ENCODE peak calls at places on chromosomes 11 and 22, in eight cellular contexts. G is sigmoid colon, L is stomach, Q is suprapubic skin, X is A549, W is HepG2, F is K562, Y is transverse colon. K is an unnamed sample. For H3K4me1, the result is how much of the 10 kb centered on the place peaks cover.

GRCh38 chr11:118353084-118353710 is 6.2 kb upstream of the UBE4A start:
- DNase-seq in G (no peak), L (no peak), Q (no peak), X (no peak), W (no peak), F (no peak), Y (no peak), K (no peak)

GRCh38 chr11:77449060-77449521 is 24.8 kb downstream of the PAK1 start:
- DNase-seq in G (no peak), L (no peak), Q (no peak), X (no peak), W (no peak), F (no peak), Y (no peak), K (no peak)

GRCh38 chr22:17896552-17896951 is 122.3 kb upstream of the BID start:
- DNase-seq in G (peak), L (peak), Q (no peak), X (peak), W (no peak), F (no peak), Y (no peak), K (no peak)

GRCh38 chr11:17157773-17158172 is 50.0 kb downstream of the PIK3C2A start:
- DNase-seq in G (no peak), L (no peak), Q (no peak), X (no peak), W (no peak), F (no peak), Y (no peak), K (no peak)

GRCh38 chr22:32202539-32203180 is 2.2 kb downstream of the RFPL2 start:
- DNase-seq in G (no peak), L (peak), Q (no peak), X (peak), W (peak), F (peak), Y (peak), K (no peak)

GRCh38 chr11:28048812-28049211 is 59.1 kb downstream of the KIF18A start:
- DNase-seq in G (no peak), L (no peak), Q (no peak), X (no peak), W (no peak), F (no peak), Y (no peak), K (no peak)

GRCh38 chr22:19873960-19874306 is 19.3 kb upstream of the GNB1L start:
- DNase-seq in G (no peak), L (no peak), Q (peak), X (no peak), W (no peak), F (no peak), Y (no peak), K (peak)

GRCh38 chr11:8265681-8266241 is 2.1 kb upstream of the LMO1 start:
- DNase-seq in G (peak), L (no peak), Q (peak), X (peak), W (no peak), F (no peak), Y (no peak), K (no peak)

GRCh38 chr22:31272522-31273446 is 19.5 kb downstream of the PIK3IP1 start:
- DNase-seq in G (peak), L (peak), Q (no peak), X (peak), W (peak), F (peak), Y (peak), K (no peak)

GRCh38 chr22:22825213-22825593 is 62.4 kb upstream of the IGLL5 start:
- DNase-seq in G (no peak), L (no peak), Q (no peak), X (no peak), W (no peak), F (no peak), Y (no peak), K (no peak)

GRCh38 chr22:32348031-32348611 is 9.5 kb upstream of the RFPL3 start:
- DNase-seq in G (no peak), L (no peak), Q (no peak), X (no peak), W (no peak), F (no peak), Y (no peak), K (no peak)

GRCh38 chr11:58641326-58641725 is 18.9 kb downstream of the CNTF start:
- DNase-seq in G (no peak), L (no peak), Q (no peak), X (no peak), W (no peak), F (no peak), Y (no peak), K (no peak)

GRCh38 chr11:65487467-65488272 is 11.2 kb upstream of the MALAT1 start:
- DNase-seq in G (peak), L (peak), Q (peak), X (peak), W (peak), F (peak), Y (peak), K (peak)

GRCh38 chr11:34343153-34343552 is 14.7 kb downstream of the ABTB2 start:
- DNase-seq in G (no peak), L (no peak), Q (no peak), X (no peak), W (no peak), F (no peak), Y (no peak), K (no peak)

GRCh38 chr11:2459016-2459725 is 14.4 kb downstream of the KCNQ1 start:
- DNase-seq in G (no peak), L (no peak), Q (peak), X (no peak), W (no peak), F (no peak), Y (no peak), K (no peak)

GRCh38 chr22:36223504-36223903 is 15.8 kb downstream of the APOL2 start:
- DNase-seq in G (no peak), L (no peak), Q (no peak), X (no peak), W (no peak), F (no peak), Y (no peak), K (no peak)

GRCh38 chr22:20777420-20778177 is 3.7 kb downstream of the SERPIND1 start:
- DNase-seq in G (no peak), L (no peak), Q (no peak), X (peak), W (peak), F (peak), Y (peak), K (no peak)

GRCh38 chr11:118417801-118418200 is 16.4 kb downstream of the ATP5MG start:
- DNase-seq in G (no peak), L (no peak), Q (no peak), X (no peak), W (no peak), F (no peak), Y (no peak), K (no peak)

GRCh38 chr11:65766535-65766934 is 14.2 kb downstream of the AP5B1 start:
- DNase-seq in G (no peak), L (no peak), Q (no peak), X (no peak), W (no peak), F (no peak), Y (no peak), K (no peak)

GRCh38 chr11:73288873-73289707 is 17.0 kb downstream of the P2RY6 start:
- DNase-seq in G (peak), L (peak), Q (no peak), X (peak), W (peak), F (peak), Y (peak), K (peak)

GRCh38 chr11:116459644-116460043 is 313.1 kb downstream of the BUD13 start:
- DNase-seq in G (no peak), L (no peak), Q (no peak), X (no peak), W (no peak), F (no peak), Y (no peak), K (no peak)

GRCh38 chr11:34165786-34166557 is 60.5 kb downstream of the NAT10 start:
- DNase-seq in G (no peak), L (no peak), Q (no peak), X (no peak), W (no peak), F (peak), Y (no peak), K (no peak)

GRCh38 chr11:108370990-108371389 is 96.3 kb downstream of the C11orf65 start:
- DNase-seq in G (no peak), L (no peak), Q (no peak), X (no peak), W (no peak), F (no peak), Y (no peak), K (no peak)

GRCh38 chr11:79055866-79056632 is 384.8 kb downstream of the TENM4 start:
- DNase-seq in G (no peak), L (no peak), Q (no peak), X (no peak), W (no peak), F (no peak), Y (no peak), K (peak)

GRCh38 chr11:74729397-74729796 is 1.8 kb downstream of the CHRDL2 start:
- DNase-seq in G (peak), L (no peak), Q (no peak), X (no peak), W (no peak), F (no peak), Y (no peak), K (no peak)

GRCh38 chr11:19259487-19260345 is 19.0 kb upstream of the E2F8 start:
- DNase-seq in G (no peak), L (peak), Q (no peak), X (peak), W (no peak), F (peak), Y (peak), K (peak)

GRCh38 chr11:16070573-16070972 is 285.8 kb downstream of the SOX6 start:
- DNase-seq in G (no peak), L (no peak), Q (no peak), X (no peak), W (no peak), F (no peak), Y (no peak), K (no peak)

GRCh38 chr11:33690290-33691050 is 10.2 kb downstream of the C11orf91 start:
- DNase-seq in G (peak), L (peak), Q (no peak), X (peak), W (peak), F (no peak), Y (no peak), K (peak)

GRCh38 chr11:27934830-27935145 is 173.2 kb downstream of the KIF18A start:
- DNase-seq in G (no peak), L (no peak), Q (no peak), X (peak), W (no peak), F (no peak), Y (no peak), K (no peak)

GRCh38 chr22:22887621-22888503 is at the start of gene IGLL5:
- DNase-seq in G (no peak), L (no peak), Q (peak), X (no peak), W (no peak), F (peak), Y (peak), K (no peak)

GRCh38 chr11:70205049-70205725 is 2.1 kb downstream of the FADD start:
- DNase-seq in G (no peak), L (no peak), Q (no peak), X (no peak), W (no peak), F (no peak), Y (no peak), K (no peak)

GRCh38 chr11:44727114-44727372 is 281 bp downstream of the TSPAN18 start:
- DNase-seq in G (no peak), L (no peak), Q (no peak), X (no peak), W (no peak), F (no peak), Y (no peak), K (no peak)

DNA sequence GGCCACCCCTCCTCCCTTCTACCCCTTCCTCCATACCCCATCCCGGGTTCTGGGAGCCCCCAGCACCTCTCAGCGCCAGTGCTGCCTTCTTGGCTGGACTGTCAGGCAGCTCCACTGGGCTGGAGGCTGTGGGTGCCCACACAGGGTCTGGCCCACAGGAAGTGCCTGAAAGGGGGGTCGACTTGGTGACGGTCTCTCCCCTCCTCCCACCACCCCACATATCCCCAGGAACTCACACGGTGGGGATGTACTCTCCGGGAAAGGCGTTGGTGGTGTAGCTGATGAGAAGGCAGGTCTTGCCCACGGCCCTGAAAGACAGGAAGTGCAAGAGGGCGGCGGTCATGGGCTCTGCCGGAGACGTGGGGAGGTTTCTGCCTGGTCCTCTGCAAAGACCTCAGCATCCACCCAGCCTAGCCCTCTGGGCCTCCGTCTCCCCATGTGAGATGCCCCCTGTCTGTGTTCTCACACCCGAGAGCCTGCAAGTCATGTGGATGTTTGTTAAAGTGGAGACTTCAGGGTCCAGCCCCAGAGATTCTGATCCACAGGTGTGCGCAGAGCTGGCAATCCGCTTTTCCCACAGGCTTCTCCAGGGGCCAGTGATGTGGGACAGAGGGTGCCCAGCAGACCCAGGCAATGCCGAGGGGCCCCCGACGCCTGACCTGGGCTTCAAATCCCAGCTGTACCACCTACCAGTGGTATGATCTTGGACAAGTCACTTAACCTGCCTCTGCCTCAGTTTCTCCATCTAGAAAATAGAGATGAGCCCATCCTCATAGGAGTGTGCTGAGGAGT is 2.5 kb downstream of the RAC2 start:
- DNase-seq in G (no peak), L (peak), Q (no peak), X (no peak), W (no peak), F (no peak), Y (peak), K (no peak)
- TF ChIP-seq EP300 in G (no peak), L (no peak), Q (no peak), X (no peak), W (no peak), F (no peak), Y (no peak), K (no peak)

GRCh38 chr11:469684-470667 is 19.9 kb downstream of the PTDSS2 start:
- DNase-seq in G (peak), L (peak), Q (peak), X (peak), W (peak), F (no peak), Y (peak), K (peak)
- H3K4me3 ChIP-seq in G (peak), L (peak), Q (peak), X (peak), W (peak), F (no peak), Y (no peak), K (peak)

GRCh38 chr11:61830318-61831105 is 2.4 kb downstream of the FADS2 start:
- DNase-seq in G (no peak), L (no peak), Q (no peak), X (no peak), W (no peak), F (no peak), Y (no peak), K (no peak)
- H3K4me1 ChIP-seq in G (under half), L (under half), Q (half or more), X (half or more), W (under half), F (under half), Y (under half), K (under half)

GRCh38 chr22:24338701-24339451 is 68.2 kb downstream of the SPECC1L start:
- DNase-seq in G (no peak), L (no peak), Q (no peak), X (no peak), W (no peak), F (no peak), Y (no peak), K (no peak)
- TF ChIP-seq EP300 in G (no peak), L (no peak), Q (no peak), X (no peak), W (no peak), F (no peak), Y (no peak), K (no peak)

DNA sequence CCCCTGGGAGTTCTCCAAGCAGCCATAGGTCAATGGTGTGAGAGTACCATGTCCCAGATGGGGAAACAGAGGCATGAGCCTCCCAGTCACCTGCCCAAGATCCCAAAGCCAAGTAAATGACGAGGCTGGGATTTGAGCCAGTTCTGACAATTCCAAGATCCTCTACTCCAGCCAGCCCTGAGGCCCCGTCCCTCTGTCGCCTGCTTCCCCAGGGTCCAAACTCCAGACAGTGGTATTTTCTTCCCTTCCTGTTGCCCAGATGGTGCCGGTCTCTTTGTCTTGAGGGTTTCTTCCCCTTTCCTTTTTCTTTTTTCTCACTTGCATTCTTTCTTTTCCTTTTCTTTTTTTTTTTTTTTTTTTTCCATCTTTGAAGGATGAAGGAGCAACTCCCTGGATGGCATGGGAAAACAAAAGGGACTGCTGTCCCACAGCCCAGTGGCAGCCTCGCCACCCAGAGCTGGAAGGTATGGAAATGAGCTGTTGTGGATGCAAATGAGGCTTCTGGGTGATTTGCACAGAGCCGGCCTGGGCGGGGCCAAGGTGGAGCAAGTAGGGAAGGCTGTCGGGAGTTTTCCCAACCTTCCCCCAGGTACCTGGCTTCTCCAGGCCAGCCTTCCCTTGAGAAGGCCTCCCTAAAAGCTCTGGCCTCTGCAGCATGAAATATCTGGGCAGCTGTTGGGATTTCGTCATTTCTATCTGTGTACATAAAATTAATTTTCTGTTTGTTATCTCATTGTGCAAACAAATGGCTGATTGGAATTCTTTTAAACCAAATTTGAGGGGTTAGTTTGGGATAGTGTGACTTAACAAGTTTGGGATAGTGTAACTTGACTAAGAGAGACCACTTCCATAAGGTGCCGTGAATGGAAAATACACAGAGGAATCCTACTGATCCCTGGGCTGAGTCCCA is 146.8 kb downstream of the MN1 start:
- DNase-seq in G (no peak), L (peak), Q (no peak), X (no peak), W (no peak), F (no peak), Y (peak), K (no peak)
- H3K4me3 ChIP-seq in G (no peak), L (no peak), Q (no peak), X (no peak), W (no peak), F (no peak), Y (no peak), K (no peak)

DNA sequence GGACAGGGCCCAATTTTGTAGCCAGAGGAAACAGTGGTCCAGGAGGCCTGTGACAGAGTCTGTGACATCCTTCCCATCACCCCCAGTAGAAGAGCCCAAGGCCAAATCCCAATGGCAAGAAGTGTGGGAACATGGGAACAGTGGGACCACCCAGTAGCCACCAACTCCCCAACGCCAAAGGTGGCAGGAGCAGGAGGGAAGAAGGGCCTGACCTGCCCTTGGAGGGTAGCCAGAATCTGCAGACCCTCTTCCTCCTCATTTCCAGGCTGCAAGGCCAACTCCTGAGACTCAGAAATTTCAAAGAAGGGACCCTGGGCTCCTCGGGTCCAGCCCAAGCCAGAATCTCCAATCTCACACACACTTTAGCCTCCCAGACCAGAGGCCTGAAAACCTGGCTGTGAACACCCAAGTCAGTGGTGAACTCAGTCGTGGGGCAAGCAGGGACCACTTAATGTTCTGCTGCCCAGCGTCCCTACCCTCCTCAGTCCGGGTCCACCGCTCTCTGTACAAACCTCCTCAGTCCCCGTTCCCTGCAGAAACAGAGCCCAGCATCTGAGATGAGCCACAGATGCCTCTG is 6.2 kb downstream of the RAB3IL1 start:
- DNase-seq in G (peak), L (no peak), Q (peak), X (no peak), W (no peak), F (no peak), Y (no peak), K (no peak)
- H3K4me1 ChIP-seq in G (under half), L (under half), Q (under half), X (under half), W (under half), F (under half), Y (under half), K (under half)

GRCh38 chr11:128550967-128551522 is 36.3 kb downstream of the ETS1 start:
- DNase-seq in G (peak), L (no peak), Q (no peak), X (no peak), W (no peak), F (no peak), Y (no peak), K (no peak)
- TF ChIP-seq EP300 in G (no peak), L (no peak), Q (no peak), X (no peak), W (no peak), F (no peak), Y (no peak), K (no peak)

DNA sequence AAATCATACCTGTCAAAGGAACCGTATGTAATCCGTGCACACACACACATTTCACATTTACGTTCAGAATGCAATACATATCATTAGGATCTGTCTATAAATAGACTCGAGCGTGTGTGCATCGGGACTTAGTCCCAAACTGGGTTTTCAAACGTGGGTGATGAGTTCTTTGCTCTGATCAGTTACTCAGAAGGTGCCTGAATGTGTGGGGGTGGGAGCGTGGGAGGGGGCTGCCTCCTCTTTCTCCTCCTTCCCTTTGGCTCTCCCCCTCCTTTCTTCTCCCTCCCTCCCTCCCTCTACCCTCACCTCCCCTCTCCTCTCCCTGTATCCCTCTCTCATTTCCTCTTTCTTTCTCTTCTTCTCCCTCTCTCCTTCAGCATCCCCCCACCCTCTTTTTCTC is 124.3 kb upstream of the HSD17B12 start:
- DNase-seq in G (no peak), L (no peak), Q (no peak), X (no peak), W (no peak), F (no peak), Y (no peak), K (no peak)
- H3K4me3 ChIP-seq in G (no peak), L (no peak), Q (no peak), X (peak), W (no peak), F (no peak), Y (no peak), K (no peak)

GRCh38 chr11:86035920-86036319 is 33.0 kb downstream of the PICALM start:
- DNase-seq in G (no peak), L (no peak), Q (no peak), X (no peak), W (no peak), F (no peak), Y (no peak), K (no peak)
- H3K4me1 ChIP-seq in G (under half), L (half or more), Q (under half), X (under half), W (under half), F (under half), Y (under half), K (under half)